ENCODE peak calls at places on chromosomes 3 and 15, in eight cellular contexts. Y is A549, I is esophagus muscularis mucosa, K is ovary, R is suprapubic skin, O is tibial nerve, L is transverse colon, E is HepG2. B is an unnamed sample.

GRCh38 chr3:193140381-193140780 is 100.6 kb upstream of the PLAAT1 start:
- DNase-seq in K (no peak), Y (no peak), R (no peak), O (no peak), E (no peak), L (no peak), I (no peak), B (no peak)

GRCh38 chr3:171813897-171814460 is 3.7 kb upstream of the PLD1 start:
- DNase-seq in L (no peak), R (no peak), K (no peak), O (peak), E (no peak), Y (no peak), I (no peak), B (peak)

GRCh38 chr3:101574388-101575156 is 592 bp downstream of the PCNP start:
- DNase-seq in L (peak), O (peak), R (peak), E (peak), I (peak), K (peak), Y (peak), B (peak)

GRCh38 chr3:126149256-126149902 is 31.0 kb downstream of the ALDH1L1 start:
- DNase-seq in E (no peak), K (no peak), I (peak), L (no peak), R (no peak), Y (no peak), O (no peak), B (peak)

GRCh38 chr15:80777836-80778620 is 1.1 kb upstream of the CEMIP start:
- DNase-seq in O (no peak), E (no peak), L (no peak), K (no peak), I (no peak), R (no peak), Y (no peak), B (no peak)

GRCh38 chr15:57917998-57918397 is 147.5 kb downstream of the ALDH1A2 start:
- DNase-seq in Y (no peak), O (no peak), I (no peak), E (no peak), K (no peak), R (no peak), L (no peak), B (no peak)

GRCh38 chr3:125694761-125695294 is 99.5 kb upstream of the OSBPL11 start:
- DNase-seq in E (peak), R (no peak), Y (no peak), K (no peak), L (no peak), O (no peak), I (no peak), B (no peak)

GRCh38 chr15:94174399-94174802 is 57.0 kb upstream of the MCTP2 start:
- DNase-seq in O (no peak), R (no peak), Y (no peak), E (no peak), I (no peak), K (no peak), L (no peak), B (no peak)

GRCh38 chr3:188262913-188263683 is 109.1 kb downstream of the LPP start:
- DNase-seq in E (peak), Y (no peak), K (no peak), I (no peak), L (no peak), O (no peak), R (no peak), B (no peak)

GRCh38 chr3:12312010-12312409 is 23.1 kb downstream of the PPARG start:
- DNase-seq in K (no peak), I (no peak), E (no peak), Y (no peak), O (no peak), R (no peak), L (no peak), B (no peak)

GRCh38 chr3:13891492-13892073 is 11.7 kb upstream of the WNT7A start:
- DNase-seq in L (no peak), Y (no peak), O (no peak), I (no peak), K (no peak), R (no peak), E (no peak), B (no peak)

GRCh38 chr3:105700575-105700974 is 168.2 kb downstream of the CBLB start:
- DNase-seq in Y (no peak), K (no peak), O (no peak), I (no peak), R (no peak), L (no peak), E (no peak), B (no peak)

GRCh38 chr3:56368860-56369259 is 99.4 kb downstream of the ERC2 start:
- DNase-seq in O (no peak), I (no peak), K (no peak), Y (no peak), E (no peak), R (no peak), L (no peak), B (no peak)

GRCh38 chr15:96344706-96345559 is 14.4 kb downstream of the NR2F2 start:
- DNase-seq in O (no peak), I (no peak), L (no peak), K (peak), Y (no peak), R (no peak), E (no peak), B (peak)

GRCh38 chr15:79779739-79780138 is 117.1 kb downstream of the MTHFS start:
- DNase-seq in O (no peak), E (no peak), K (no peak), L (no peak), Y (no peak), R (no peak), I (no peak), B (no peak)

GRCh38 chr3:31636693-31637442 is 104.1 kb downstream of the STT3B start:
- DNase-seq in I (no peak), E (peak), Y (no peak), R (no peak), O (no peak), K (no peak), L (no peak), B (no peak)

GRCh38 chr3:105647047-105647446 is 221.8 kb downstream of the CBLB start:
- DNase-seq in I (no peak), E (peak), O (no peak), L (no peak), R (no peak), K (no peak), Y (no peak), B (no peak)

GRCh38 chr3:157261000-157261399 is 101.1 kb upstream of the CCNL1 start:
- DNase-seq in R (no peak), E (no peak), L (no peak), I (no peak), K (no peak), O (no peak), Y (no peak), B (no peak)

GRCh38 chr15:73334086-73334485 is 34.7 kb downstream of the HCN4 start:
- DNase-seq in I (no peak), O (no peak), L (no peak), E (no peak), K (no peak), Y (no peak), R (peak), B (peak)

GRCh38 chr15:100350434-100351226 is 8.9 kb upstream of the ADAMTS17 start:
- DNase-seq in O (peak), K (no peak), I (no peak), Y (peak), R (no peak), E (peak), L (peak), B (no peak)

GRCh38 chr3:115287198-115287597 is 140.1 kb upstream of the ZBTB20 start:
- DNase-seq in I (no peak), L (no peak), K (no peak), O (no peak), R (no peak), E (no peak), Y (no peak), B (no peak)

GRCh38 chr15:34610388-34610787 is 26.9 kb upstream of the GOLGA8B start:
- DNase-seq in I (no peak), E (no peak), Y (peak), O (no peak), L (no peak), R (no peak), K (no peak), B (no peak)
- TF ChIP-seq CTCF in I (peak), E (no peak), Y (no peak), O (no peak), L (no peak), R (no peak), K (no peak), B (no peak)

GRCh38 chr3:108404409-108404808 is 106.0 kb downstream of the MYH15 start:
- DNase-seq in I (no peak), O (no peak), K (no peak), L (no peak), R (no peak), Y (no peak), E (no peak), B (no peak)
- TF ChIP-seq EP300 in I (no peak), O (no peak), K (no peak), L (no peak), R (no peak), Y (no peak), E (no peak), B (no peak)

GRCh38 chr3:183266454-183266853 is 13.4 kb downstream of the B3GNT5 start:
- DNase-seq in R (no peak), E (no peak), L (no peak), Y (no peak), O (no peak), K (no peak), I (no peak), B (no peak)

GRCh38 chr3:183265157-183265642 is 12.1 kb downstream of the B3GNT5 start:
- DNase-seq in K (peak), E (no peak), R (no peak), Y (no peak), I (no peak), O (no peak), L (no peak), B (peak)

GRCh38 chr3:183268361-183268760 is 15.3 kb downstream of the B3GNT5 start:
- DNase-seq in E (no peak), I (no peak), O (no peak), R (no peak), Y (no peak), K (no peak), L (no peak), B (no peak)

GRCh38 chr3:183265713-183266417 is 12.8 kb downstream of the B3GNT5 start:
- DNase-seq in K (no peak), L (peak), I (no peak), O (no peak), Y (peak), E (peak), R (no peak), B (no peak)

GRCh38 chr3:183267140-183267539 is 14.1 kb downstream of the B3GNT5 start:
- DNase-seq in E (no peak), O (no peak), R (no peak), L (no peak), I (no peak), K (no peak), Y (no peak), B (no peak)
- TF ChIP-seq POLR2A in E (no peak), O (no peak), R (no peak), L (peak), I (no peak), K (no peak), Y (no peak), B (no peak)

DNA sequence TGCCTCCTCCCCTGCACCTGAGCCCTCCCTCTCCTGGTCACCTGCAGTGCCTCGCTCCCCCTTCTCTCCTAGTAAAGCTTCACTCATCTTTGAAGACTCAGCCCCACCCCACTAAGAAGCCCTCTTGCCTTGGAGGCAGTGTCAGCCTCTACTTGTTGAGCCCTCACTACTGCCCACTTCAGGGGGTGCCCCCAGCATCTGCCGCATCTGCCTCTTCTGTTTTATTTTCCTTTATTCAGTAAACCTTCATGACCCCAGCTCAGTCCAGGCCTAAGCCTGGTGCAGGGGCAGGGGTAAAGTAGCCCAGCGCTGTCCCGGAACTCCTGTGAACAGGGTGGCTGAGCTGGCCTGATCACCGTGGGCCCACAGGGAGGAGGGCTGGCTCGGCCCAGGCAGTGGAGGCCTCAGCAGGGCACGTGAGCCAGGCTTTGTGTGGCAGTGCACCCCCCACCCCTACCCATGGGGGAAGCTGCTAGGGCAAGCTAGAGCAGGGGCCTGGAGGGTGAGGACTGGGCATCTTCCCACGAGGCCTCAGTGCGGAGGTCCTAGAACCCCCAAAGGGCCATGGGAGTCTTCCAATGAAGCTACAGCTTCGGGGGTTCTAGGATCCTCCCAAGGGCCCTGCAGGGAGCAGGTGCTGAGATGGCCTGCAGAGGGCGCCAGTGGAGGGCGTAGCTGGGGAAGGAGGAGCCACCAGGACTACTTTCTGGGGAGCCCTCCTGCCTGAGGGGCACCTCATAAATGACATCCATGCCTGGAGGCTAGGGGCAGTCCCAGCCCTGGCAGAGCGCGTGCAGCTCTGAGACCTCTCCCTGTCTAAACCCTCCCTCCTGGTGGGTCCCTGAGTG is 36.1 kb downstream of the TSPAN3 start:
- DNase-seq in K (peak), O (no peak), R (peak), I (no peak), Y (no peak), E (no peak), L (peak), B (peak)
- TF ChIP-seq CTCF in K (no peak), O (peak), R (peak), I (peak), Y (peak), E (peak), L (peak), B (peak)

GRCh38 chr15:28942521-28943035 is 56.8 kb downstream of the APBA2 start:
- DNase-seq in R (no peak), K (peak), L (no peak), O (no peak), I (no peak), Y (no peak), E (no peak), B (peak)
- TF ChIP-seq EP300 in R (no peak), K (no peak), L (no peak), O (no peak), I (no peak), Y (no peak), E (no peak), B (no peak)